ENCODE peak calls at places on chromosomes 13 and 19, in seven cellular contexts. Y is Calu3; D is effector memory CD4-positive, alpha-beta T cell; N is renal cortical epithelial cell; M is caudate nucleus; L is activated B cell treated with CpG ODN at 0.5 μM for 24 hours; E is HL-60. H is an unnamed sample.

GRCh38 chr13:97695684-97696083 is 257.8 kb upstream of the IPO5 start:
- DNase-seq in L (no peak), N (peak), Y (no peak), M (no peak), E (no peak), D (no peak), H (no peak)

GRCh38 chr13:106513025-106513424 is 22.4 kb downstream of the EFNB2 start:
- DNase-seq in D (no peak), N (peak), L (no peak), E (no peak), M (no peak), Y (no peak), H (no peak)

GRCh38 chr19:12665281-12665573 is 1.3 kb downstream of the MAN2B1 start:
- DNase-seq in M (peak), N (no peak), D (peak), Y (no peak), E (peak), L (peak), H (no peak)

GRCh38 chr13:95784161-95784880 is 107.4 kb downstream of the DNAJC3 start:
- DNase-seq in E (no peak), Y (no peak), M (no peak), L (no peak), D (no peak), N (peak), H (no peak)

GRCh38 chr13:82879921-82880320 is 1002.4 kb downstream of the SLITRK1 start:
- DNase-seq in M (no peak), D (no peak), N (no peak), Y (no peak), E (no peak), L (no peak), H (no peak)

GRCh38 chr13:86907116-86907515 is 764.1 kb upstream of the SLITRK5 start:
- DNase-seq in D (no peak), L (no peak), Y (no peak), M (no peak), N (peak), E (no peak), H (no peak)

GRCh38 chr13:49652691-49653305 is 24.5 kb downstream of the ARL11 start:
- DNase-seq in E (peak), Y (peak), M (no peak), N (no peak), D (no peak), L (no peak), H (no peak)

GRCh38 chr13:27120811-27121210 is 50.8 kb downstream of the USP12 start:
- DNase-seq in M (no peak), N (no peak), D (no peak), E (no peak), L (no peak), Y (no peak), H (no peak)

GRCh38 chr19:46963093-46963734 is 56.4 kb upstream of the NPAS1 start:
- DNase-seq in E (no peak), N (peak), M (no peak), Y (no peak), D (no peak), L (no peak), H (no peak)

GRCh38 chr19:34232566-34233481 is 21.5 kb upstream of the GARRE1 start:
- DNase-seq in Y (peak), M (peak), N (peak), L (no peak), D (no peak), E (no peak), H (no peak)

GRCh38 chr13:99050983-99051488 is 73.2 kb upstream of the DOCK9 start:
- DNase-seq in Y (no peak), N (no peak), E (no peak), L (no peak), D (no peak), M (no peak), H (no peak)

GRCh38 chr13:111126509-111126908 is 11.4 kb downstream of the ARHGEF7 start:
- DNase-seq in N (no peak), D (no peak), E (no peak), L (no peak), M (no peak), Y (no peak), H (no peak)

GRCh38 chr19:9793051-9793591 is 24.6 kb upstream of the ZNF846 start:
- DNase-seq in L (no peak), Y (no peak), M (no peak), N (peak), E (no peak), D (no peak), H (peak)

GRCh38 chr13:35818577-35819165 is 312.5 kb downstream of the DCLK1 start:
- DNase-seq in Y (no peak), N (peak), M (peak), L (no peak), D (no peak), E (no peak), H (no peak)

GRCh38 chr13:112181336-112182051 is 114.5 kb downstream of the SOX1 start:
- DNase-seq in E (no peak), Y (no peak), M (no peak), N (no peak), D (no peak), L (no peak), H (no peak)

GRCh38 chr19:15292847-15293582 is 39.3 kb downstream of the BRD4 start:
- DNase-seq in D (no peak), M (no peak), L (no peak), E (no peak), Y (no peak), N (no peak), H (no peak)

GRCh38 chr19:7509625-7510024 is 6.3 kb upstream of the ZNF358 start:
- DNase-seq in L (no peak), D (no peak), N (no peak), Y (no peak), M (no peak), E (no peak), H (no peak)

GRCh38 chr13:76620036-76620435 is 266.2 kb downstream of the KCTD12 start:
- DNase-seq in Y (no peak), D (no peak), M (no peak), N (peak), L (no peak), E (no peak), H (no peak)

GRCh38 chr13:107238262-107238661 is 670.3 kb upstream of the ARGLU1 start:
- DNase-seq in M (no peak), N (no peak), E (no peak), Y (no peak), L (no peak), D (no peak), H (no peak)

GRCh38 chr19:34712606-34713261 is 21.3 kb upstream of the ZNF181 start:
- DNase-seq in M (peak), Y (peak), E (peak), N (peak), D (peak), L (no peak), H (no peak)

GRCh38 chr13:46761174-46761573 is 35.8 kb downstream of the ESD start:
- DNase-seq in Y (no peak), N (no peak), D (no peak), E (no peak), M (no peak), L (no peak), H (no peak)

GRCh38 chr19:7859766-7860165 is 14.4 kb downstream of the PRR36 start:
- DNase-seq in D (no peak), Y (no peak), N (no peak), M (no peak), L (no peak), E (no peak), H (no peak)

GRCh38 chr19:32911467-32911866 is 41.9 kb upstream of the SLC7A9 start:
- DNase-seq in N (no peak), D (no peak), Y (no peak), M (no peak), L (no peak), E (no peak), H (no peak)

GRCh38 chr13:107271226-107271625 is 703.3 kb upstream of the ARGLU1 start:
- DNase-seq in M (no peak), E (no peak), L (no peak), N (peak), Y (no peak), D (no peak), H (no peak)

GRCh38 chr13:41182231-41182630 is 12.1 kb downstream of the KBTBD7 start:
- DNase-seq in M (no peak), Y (no peak), D (no peak), L (no peak), E (no peak), N (no peak), H (no peak)

GRCh38 chr19:42601811-42602443 is 7.2 kb upstream of the CEACAM8 start:
- DNase-seq in D (no peak), M (no peak), N (peak), L (no peak), E (peak), Y (peak), H (no peak)

GRCh38 chr13:82701021-82701420 is 1181.3 kb downstream of the SLITRK1 start:
- DNase-seq in Y (no peak), E (no peak), D (no peak), M (no peak), N (no peak), L (no peak), H (no peak)

GRCh38 chr13:33842207-33842606 is 24.3 kb downstream of the RFC3 start:
- DNase-seq in N (no peak), Y (no peak), E (no peak), L (no peak), D (no peak), M (no peak), H (no peak)

H was measured in esophagus muscularis mucosa.